ENCODE peak calls at places on chromosomes 7 and 10, in ten cellular contexts. N is NB4, V is endothelial cell of umbilical vein, R is H1, X is HCT116, O is K562, T is WTC11, H is HepG2, Q is SK-N-SH, M is GM12878. L is an unnamed sample.

GRCh38 chr7:137151056-137151731 is 192.3 kb downstream of the PTN start:
- DNase-seq in R (no peak), M (no peak), H (no peak), T (no peak), N (no peak), V (no peak), Q (no peak), O (no peak), X (no peak), L (no peak)

GRCh38 chr10:15745748-15746147 is 26.0 kb upstream of the ITGA8 start:
- DNase-seq in N (no peak), Q (no peak), M (no peak), O (no peak), R (no peak), V (no peak), H (no peak), T (no peak), X (no peak), L (no peak)

GRCh38 chr7:100465702-100466311 is 1.7 kb upstream of the SPACDR start:
- DNase-seq in T (peak), R (no peak), X (no peak), O (peak), V (peak), Q (peak), N (peak), M (no peak), H (peak), L (peak)

GRCh38 chr7:45455662-45456061 is 118.5 kb upstream of the ADCY1 start:
- DNase-seq in M (no peak), X (no peak), N (no peak), O (no peak), V (no peak), T (no peak), Q (no peak), H (peak), R (no peak), L (no peak)

GRCh38 chr7:109611656-109612055 is 1042.0 kb downstream of the DNAJB9 start:
- DNase-seq in T (no peak), R (no peak), N (no peak), X (no peak), Q (no peak), O (no peak), V (no peak), H (no peak), M (no peak), L (no peak)

GRCh38 chr7:5495581-5496375 is 72.1 kb upstream of the TNRC18 start:
- DNase-seq in M (no peak), X (no peak), N (peak), V (no peak), T (no peak), Q (no peak), R (no peak), H (no peak), O (no peak), L (no peak)

GRCh38 chr10:77592946-77593636 is 44.5 kb downstream of the KCNMA1 start:
- DNase-seq in M (no peak), R (no peak), V (peak), Q (no peak), T (no peak), N (no peak), O (no peak), X (peak), H (no peak), L (peak)

GRCh38 chr10:129174167-129175014 is 292.6 kb upstream of the MGMT start:
- DNase-seq in X (no peak), Q (no peak), M (no peak), O (no peak), H (no peak), N (no peak), R (no peak), T (no peak), V (no peak), L (no peak)

GRCh38 chr7:128833939-128834310 is 3.7 kb downstream of the FLNC start:
- DNase-seq in T (no peak), N (no peak), H (no peak), M (no peak), O (no peak), Q (no peak), V (no peak), R (no peak), X (no peak), L (no peak)

GRCh38 chr7:54339074-54339473 is 203.1 kb upstream of the VSTM2A start:
- DNase-seq in O (no peak), T (no peak), Q (peak), R (no peak), N (no peak), M (no peak), H (no peak), X (no peak), V (no peak), L (no peak)

DNA sequence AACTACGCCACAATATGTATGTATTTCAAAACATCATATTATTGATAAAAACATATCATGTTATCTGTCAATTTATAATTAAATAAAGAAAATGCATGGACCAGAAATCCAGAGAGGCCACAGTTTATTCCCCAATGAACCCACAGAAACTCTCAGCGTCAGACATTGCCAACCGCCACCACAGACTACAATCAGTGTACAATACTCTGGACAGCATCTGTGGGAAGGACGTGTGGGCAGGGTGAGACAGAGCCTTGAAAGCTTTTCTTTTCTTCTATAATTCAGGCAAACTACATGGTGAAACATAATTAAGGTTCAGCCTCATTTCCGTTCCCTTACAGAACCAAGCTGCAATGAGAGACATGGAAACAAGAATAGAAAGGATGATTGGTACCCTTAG is 909.4 kb downstream of the SORCS1 start:
- DNase-seq in M (no peak), Q (no peak), N (no peak), H (no peak), X (no peak), T (no peak), V (no peak), O (no peak), R (no peak), L (no peak)
- TF ChIP-seq MAX in M (no peak), Q (no peak), N (no peak), H (no peak), X (no peak), T (no peak), V (no peak), O (no peak), R (no peak), L (no peak)

DNA sequence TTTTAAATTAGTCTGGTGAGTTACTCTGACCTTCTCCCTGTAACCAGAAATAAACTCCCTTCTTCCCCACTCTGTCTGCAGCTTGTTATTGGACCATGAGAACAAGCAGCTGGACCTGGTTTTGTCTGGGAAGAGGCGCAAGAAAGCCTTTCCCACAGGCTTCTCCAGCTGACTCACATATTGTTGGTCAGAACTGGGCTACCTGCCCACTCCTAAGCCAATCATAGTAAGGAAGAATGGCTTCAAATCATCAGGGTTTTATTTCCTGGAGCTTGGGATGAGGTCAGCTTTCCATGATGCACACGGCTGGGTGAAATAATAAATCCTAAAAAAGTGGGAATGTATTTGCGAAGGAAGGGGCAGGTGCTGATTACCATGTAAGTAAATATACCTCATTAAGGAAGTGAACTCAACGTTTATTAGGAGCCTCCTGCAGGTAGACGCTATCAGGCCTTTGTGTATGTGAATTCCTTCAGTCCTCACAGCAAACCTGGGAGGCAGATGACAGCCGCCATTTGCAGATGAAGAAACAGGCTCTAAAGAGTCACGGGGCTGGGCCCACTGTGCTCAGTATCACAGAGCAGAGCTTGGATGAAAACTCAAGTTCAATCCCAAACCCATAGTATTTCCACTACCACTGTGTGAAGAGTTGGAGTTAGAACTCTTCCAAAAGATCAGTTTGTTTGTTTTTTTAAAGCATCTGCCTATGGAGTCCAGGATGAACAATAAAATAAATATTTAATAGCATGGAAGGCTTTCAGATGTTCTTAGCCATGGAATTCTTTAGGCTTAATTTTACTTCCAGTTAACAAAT is 32.7 kb downstream of the IL15RA start:
- DNase-seq in N (no peak), M (no peak), Q (no peak), T (no peak), V (peak), R (no peak), X (peak), O (no peak), H (no peak), L (peak)
- TF ChIP-seq MAX in N (no peak), M (no peak), Q (peak), T (no peak), V (no peak), R (no peak), X (peak), O (no peak), H (no peak), L (no peak)

GRCh38 chr7:72925546-72926120 is 738 bp downstream of the POM121 start:
- DNase-seq in H (no peak), R (no peak), V (peak), M (no peak), Q (peak), N (peak), T (no peak), X (no peak), O (peak), L (no peak)
- TF ChIP-seq MAX in H (no peak), R (no peak), V (no peak), M (no peak), Q (no peak), N (no peak), T (no peak), X (no peak), O (no peak), L (no peak)

GRCh38 chr7:84536256-84536870 is 341.8 kb upstream of the SEMA3A start:
- DNase-seq in M (no peak), T (no peak), O (no peak), R (no peak), N (no peak), H (no peak), Q (no peak), X (no peak), V (no peak), L (peak)
- TF ChIP-seq MAX in M (no peak), T (no peak), O (no peak), R (no peak), N (no peak), H (no peak), Q (no peak), X (no peak), V (no peak), L (peak)

GRCh38 chr10:70490142-70490541 is 11.6 kb downstream of the PALD1 start:
- DNase-seq in Q (no peak), V (no peak), M (no peak), X (no peak), R (no peak), N (no peak), O (no peak), T (no peak), H (no peak), L (no peak)
- TF ChIP-seq MAX in Q (no peak), V (no peak), M (no peak), X (no peak), R (no peak), N (no peak), O (no peak), T (no peak), H (no peak), L (no peak)

DNA sequence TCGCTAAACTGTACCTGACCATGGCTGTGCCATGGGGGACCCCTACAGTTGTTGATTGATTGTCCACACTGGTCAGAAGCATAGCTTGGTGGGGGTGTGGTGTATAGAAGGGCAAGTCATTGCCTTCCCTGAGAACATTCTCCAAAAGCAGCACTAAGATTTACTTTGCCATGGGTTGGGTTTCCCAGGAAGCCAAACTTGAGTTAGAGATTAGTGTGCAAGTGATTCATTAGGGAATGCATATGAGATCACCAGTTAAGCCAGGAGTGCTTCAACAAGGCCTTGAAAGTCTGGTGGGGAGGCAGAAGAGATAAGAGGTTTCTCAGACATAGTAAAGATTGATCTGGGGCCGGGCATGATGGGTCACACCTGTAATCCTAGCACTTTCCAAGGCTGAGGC is 21.4 kb upstream of the TPST1 start:
- DNase-seq in H (no peak), O (no peak), X (no peak), V (no peak), N (no peak), Q (no peak), T (no peak), M (no peak), R (no peak), L (no peak)
- TF ChIP-seq MAX in H (no peak), O (no peak), X (no peak), V (no peak), N (no peak), Q (peak), T (no peak), M (no peak), R (no peak), L (no peak)

DNA sequence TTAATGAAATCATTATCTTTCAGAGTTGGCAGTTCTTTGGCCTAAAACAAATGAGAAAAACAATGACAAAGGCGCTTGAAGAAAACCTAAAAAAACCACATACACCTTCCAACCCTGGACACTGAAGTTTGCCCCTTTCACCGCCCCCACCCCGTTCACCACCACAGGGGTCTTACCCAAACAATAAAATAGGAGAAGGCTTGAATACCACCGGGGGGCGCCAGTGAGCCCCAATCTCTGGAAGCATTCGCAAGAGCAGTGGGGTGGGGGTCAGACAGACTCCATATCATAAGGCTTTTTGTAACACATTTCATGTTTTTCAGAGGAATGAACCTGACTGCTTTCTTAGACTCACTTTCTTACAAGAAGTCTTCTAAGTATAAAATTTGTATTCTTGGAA is 163.6 kb downstream of the PIP4K2A start:
- DNase-seq in Q (peak), O (peak), M (no peak), T (peak), V (peak), R (peak), X (peak), H (peak), N (peak), L (peak)
- TF ChIP-seq MAX in Q (no peak), O (no peak), M (no peak), T (no peak), V (no peak), R (no peak), X (no peak), H (no peak), N (no peak), L (no peak)

L was measured in A549.